ENCODE peak calls at places on chromosomes 3 and 15, in four cellular contexts. J, E, S and G are unnamed samples.

GRCh38 chr3:174614046-174614445 is 245.1 kb upstream of the NAALADL2 start:
- DNase-seq in J (no peak), E (peak), S (no peak), G (no peak)

GRCh38 chr3:73080201-73080966 is 18.9 kb downstream of the EBLN2 start:
- DNase-seq in J (no peak), E (no peak), S (no peak), G (no peak)

GRCh38 chr3:127254730-127255129 is 33.1 kb downstream of the PRR20G start:
- DNase-seq in J (peak), E (no peak), S (no peak), G (no peak)

GRCh38 chr3:195859061-195859845 is 47.5 kb upstream of the MUC4 start:
- DNase-seq in J (peak), E (no peak), S (peak), G (no peak)

GRCh38 chr3:16301490-16301889 is 36.5 kb downstream of the OXNAD1 start:
- DNase-seq in J (no peak), E (no peak), S (no peak), G (no peak)

GRCh38 chr3:44685128-44685800 is 27.2 kb upstream of the ZNF502 start:
- DNase-seq in J (peak), E (peak), S (peak), G (peak)

GRCh38 chr3:11096266-11097135 is 57.8 kb upstream of the HRH1 start:
- DNase-seq in J (peak), E (peak), S (peak), G (peak)

GRCh38 chr3:197335428-197336132 is 37.2 kb upstream of the DLG1 start:
- DNase-seq in J (no peak), E (no peak), S (no peak), G (no peak)

GRCh38 chr3:172844428-172844827 is 93.9 kb downstream of the ECT2 start:
- DNase-seq in J (no peak), E (no peak), S (no peak), G (no peak)

DNA sequence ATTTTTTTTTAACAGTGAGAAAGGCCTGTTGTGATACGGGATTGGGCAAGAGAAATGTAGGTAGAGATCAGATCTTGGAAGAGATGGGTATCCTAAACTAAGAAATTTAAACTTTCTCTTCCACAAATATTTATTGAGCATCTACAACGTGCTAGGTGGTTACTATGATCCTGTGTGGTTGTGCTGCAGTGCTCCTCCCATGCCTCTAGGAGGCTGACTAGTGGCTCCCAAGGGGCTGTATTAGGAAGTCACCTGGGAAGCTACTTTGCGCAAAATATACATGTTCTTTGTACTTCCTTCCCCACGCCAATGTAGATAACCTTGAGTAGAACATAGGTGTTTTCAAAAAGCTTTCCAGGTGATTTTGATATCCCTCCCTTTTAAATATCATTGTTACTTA is 27.2 kb downstream of the USP3 start:
- DNase-seq in J (no peak), E (no peak), S (no peak), G (no peak)
- TF ChIP-seq CTCF in J (no peak), E (peak), S (peak), G (no peak)

DNA sequence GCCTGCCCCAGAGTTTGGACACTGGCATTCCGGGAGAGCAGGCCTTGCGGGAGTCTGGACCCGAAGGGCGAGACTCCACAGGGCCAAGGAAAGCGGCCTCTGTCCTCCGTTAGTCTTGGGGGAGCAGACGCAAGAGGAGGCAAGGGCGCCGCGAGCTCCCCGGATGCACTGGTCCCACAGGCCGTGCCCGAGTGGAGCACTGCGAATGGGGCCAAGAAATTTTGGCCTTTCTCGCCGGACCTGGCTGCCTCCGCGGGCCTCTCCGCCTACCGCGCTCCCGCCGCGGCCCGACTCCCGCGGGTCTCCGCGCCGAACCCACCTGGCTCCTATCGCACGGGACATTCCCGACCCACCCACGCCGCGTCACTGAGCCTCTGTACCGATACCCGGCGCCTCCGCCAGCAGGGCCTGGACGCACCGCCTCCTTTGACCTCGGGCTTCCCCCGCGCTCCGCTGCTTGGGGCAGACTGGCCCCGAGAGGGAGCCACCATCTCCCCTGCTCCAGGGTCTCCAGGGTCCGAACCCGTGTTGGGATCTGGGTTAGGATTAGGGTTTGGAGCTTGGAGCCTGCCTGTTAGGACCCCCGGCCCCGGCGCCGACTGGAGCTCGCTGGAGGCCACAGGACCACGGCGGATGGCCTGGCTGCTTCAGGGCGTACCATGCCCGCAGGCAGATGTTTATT is 11.8 kb downstream of the SHOX2 start:
- DNase-seq in J (no peak), E (no peak), S (peak), G (no peak)
- TF ChIP-seq CTCF in J (no peak), E (no peak), S (no peak), G (no peak)

DNA sequence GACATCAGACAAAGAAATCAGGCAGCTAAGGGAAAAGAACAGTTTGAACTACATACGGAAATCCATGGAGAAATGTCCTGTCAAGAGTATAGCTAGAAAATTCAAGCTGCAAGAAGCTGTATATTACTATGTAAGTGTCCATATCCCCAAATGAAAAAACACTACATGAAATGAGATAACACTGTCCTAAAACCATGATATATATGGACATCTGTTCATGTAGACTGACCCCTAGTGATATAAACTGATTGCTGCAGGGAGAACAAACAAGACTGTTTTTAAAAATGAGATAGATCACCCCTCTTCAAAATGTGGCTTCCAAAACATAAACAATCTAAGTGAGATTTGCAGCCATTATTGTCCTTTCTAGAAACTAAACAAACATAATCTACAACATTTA is 985.6 kb downstream of the EPHA3 start:
- DNase-seq in J (no peak), E (no peak), S (no peak), G (no peak)
- TF ChIP-seq CTCF in J (peak), E (peak), S (peak), G (peak)

DNA sequence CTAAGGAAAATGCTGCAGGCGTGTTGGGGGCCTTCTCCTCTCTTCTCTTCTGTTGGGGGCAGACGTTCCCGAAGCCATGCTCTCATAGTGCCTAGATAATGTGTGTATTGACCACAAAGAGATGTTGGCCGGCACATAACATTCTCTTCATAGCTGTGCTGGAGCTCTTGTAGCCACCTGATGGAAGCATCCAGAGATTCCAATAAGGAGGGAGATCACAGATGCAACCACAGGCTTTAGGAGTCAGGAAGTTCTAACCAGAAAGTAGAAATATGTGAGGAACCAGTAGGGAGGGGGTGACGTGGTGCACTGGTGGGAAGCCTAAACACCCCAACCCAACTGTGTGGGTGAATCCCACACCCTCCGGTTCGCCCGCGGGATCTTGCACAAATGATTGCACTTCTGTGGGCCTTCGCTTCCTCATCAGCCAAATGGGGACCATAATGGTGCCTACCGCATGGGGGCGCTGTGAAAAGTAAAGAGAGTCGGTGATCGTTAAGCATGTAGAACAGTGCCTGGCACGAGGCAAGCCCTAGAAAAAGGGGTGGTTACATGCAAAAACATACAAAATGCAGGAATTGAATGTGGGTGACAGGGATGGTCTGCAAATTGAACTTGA is 87.8 kb downstream of the TOP2B start:
- DNase-seq in J (no peak), E (no peak), S (no peak), G (no peak)
- TF ChIP-seq CTCF in J (no peak), E (no peak), S (no peak), G (no peak)

DNA sequence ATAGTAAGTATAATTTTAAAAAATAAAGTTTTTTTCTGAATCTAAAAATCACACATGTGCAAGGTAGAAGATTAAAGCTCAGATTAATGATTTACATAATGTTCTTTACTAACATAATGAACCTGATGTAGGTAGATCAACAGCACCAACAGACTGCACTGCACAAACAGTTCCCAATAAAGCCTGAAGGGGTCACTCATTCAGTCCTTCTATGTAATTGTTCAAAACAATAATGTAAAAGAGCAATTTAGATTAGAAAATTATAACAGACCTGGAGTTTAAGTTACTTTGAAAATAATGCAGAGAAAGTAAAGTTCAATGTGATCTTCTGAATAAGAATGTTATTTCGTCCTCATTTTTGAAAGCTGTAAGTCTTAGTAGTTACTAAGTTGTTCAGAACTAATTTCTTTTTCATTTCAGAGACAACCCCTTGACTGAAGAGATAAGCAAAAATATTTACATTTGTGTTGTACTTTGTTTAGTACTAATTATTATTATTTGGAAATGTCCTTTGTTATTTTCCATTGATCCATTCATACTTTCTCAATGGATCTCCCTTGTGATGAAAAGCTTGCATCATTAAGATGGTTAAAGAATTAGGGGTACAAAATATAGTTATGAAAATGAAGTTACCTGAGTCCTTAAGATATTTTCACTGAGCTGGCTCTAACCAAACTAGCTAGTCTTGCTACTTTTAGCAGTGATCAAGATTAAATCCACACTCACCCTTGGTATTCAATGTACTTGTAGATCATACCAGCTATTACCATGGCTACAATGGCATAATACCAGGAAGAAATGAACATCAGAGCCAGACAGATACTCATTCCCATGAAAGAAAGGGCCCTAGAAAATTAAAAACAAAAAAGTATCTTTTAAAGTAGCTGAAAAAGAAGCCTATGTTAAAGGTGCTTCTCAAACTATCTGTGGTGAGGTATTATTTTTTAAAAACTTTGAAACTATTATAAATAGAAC is 16.8 kb downstream of the EMC4 start:
- DNase-seq in J (no peak), E (no peak), S (no peak), G (no peak)
- TF ChIP-seq CTCF in J (peak), E (peak), S (peak), G (peak)

DNA sequence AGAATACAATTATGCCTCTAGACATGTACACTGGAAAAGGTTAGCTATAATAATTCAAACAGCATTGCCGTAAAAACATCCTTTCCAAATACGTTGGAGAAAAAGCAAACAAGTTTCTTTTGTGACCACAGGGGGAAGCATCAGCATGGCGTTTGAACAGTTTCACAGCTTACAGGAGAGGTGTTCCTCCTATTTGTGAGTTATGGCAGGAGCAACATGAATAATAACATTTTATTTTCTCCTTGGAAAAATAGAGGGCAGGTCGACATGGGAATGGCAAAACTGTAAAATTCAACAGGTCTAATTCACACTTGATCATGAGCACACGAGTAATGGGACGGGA is 39.7 kb upstream of the GADL1 start:
- DNase-seq in J (no peak), E (peak), S (no peak), G (no peak)
- TF ChIP-seq CTCF in J (peak), E (peak), S (peak), G (peak)

GRCh38 chr15:72285927-72286516 is 13.7 kb upstream of the PARP6 start:
- DNase-seq in J (no peak), E (no peak), S (peak), G (no peak)
- TF ChIP-seq CTCF in J (peak), E (peak), S (peak), G (no peak)

DNA sequence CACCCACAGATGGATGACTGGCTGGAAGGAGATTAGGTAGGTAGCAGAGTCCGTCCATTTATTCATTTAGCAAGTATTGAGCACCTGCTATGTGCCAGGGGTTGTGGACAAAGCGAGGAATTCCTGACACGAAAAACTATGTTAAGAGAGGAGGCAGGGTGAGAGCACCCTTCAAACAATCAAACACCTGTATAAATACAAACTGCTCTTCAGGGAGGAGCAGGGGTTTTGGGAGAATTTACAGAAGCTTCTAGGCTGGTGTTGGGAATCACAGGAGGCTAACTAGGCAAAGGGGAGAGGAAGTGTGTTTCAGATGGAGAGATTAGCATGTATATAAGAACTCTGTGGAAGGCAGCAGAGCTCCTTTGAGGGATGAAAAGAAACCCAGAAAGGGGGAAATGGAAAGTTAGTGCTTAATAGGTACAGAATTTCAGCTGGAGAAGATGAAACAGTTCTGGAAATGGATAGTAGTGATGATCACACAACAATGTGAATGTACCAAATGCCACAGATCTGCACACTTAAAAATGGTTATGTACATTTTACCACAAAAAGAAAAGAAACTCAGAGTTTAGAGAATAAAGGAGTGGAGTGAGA is 805 bp upstream of the SEC22C start:
- DNase-seq in J (no peak), E (no peak), S (no peak), G (no peak)
- TF ChIP-seq CTCF in J (no peak), E (no peak), S (no peak), G (no peak)

GRCh38 chr15:72272997-72273352 is 621 bp upstream of the PARP6 start:
- DNase-seq in J (no peak), E (no peak), S (no peak), G (no peak)
- TF ChIP-seq CTCF in J (peak), E (no peak), S (no peak), G (no peak)